ENCODE peak calls at places on chromosomes 16 and 17, in six cellular contexts. I, F, C, P, O and W are unnamed samples.

GRCh38 chr16:21723532-21723931 is 59.8 kb downstream of the OTOA start:
- DNase-seq in I (no peak), F (no peak), C (no peak), P (no peak), O (no peak), W (no peak)

GRCh38 chr16:30006095-30006473 is 4.7 kb downstream of the DOC2A start:
- DNase-seq in I (no peak), F (no peak), C (no peak), P (no peak), O (no peak), W (no peak)

GRCh38 chr17:17769869-17770361 is 66.9 kb downstream of the SREBF1 start:
- DNase-seq in I (no peak), F (no peak), C (no peak), P (no peak), O (no peak), W (no peak)

GRCh38 chr16:13873835-13874438 is 46.0 kb upstream of the ERCC4 start:
- DNase-seq in I (no peak), F (no peak), C (peak; percentile 25), P (no peak), O (peak; percentile 29), W (no peak)

GRCh38 chr16:57029161-57030160 is 40.1 kb downstream of the NLRC5 start:
- DNase-seq in I (no peak), F (no peak), C (peak; percentile 84), P (no peak), O (no peak), W (no peak)

GRCh38 chr16:9755076-9755475 is 427.2 kb downstream of the GRIN2A start:
- DNase-seq in I (no peak), F (no peak), C (no peak), P (no peak), O (no peak), W (no peak)

GRCh38 chr17:76153202-76153601 is 12.2 kb upstream of the FOXJ1 start:
- DNase-seq in I (no peak), F (no peak), C (no peak), P (no peak), O (no peak), W (peak; percentile 20)

GRCh38 chr17:73434154-73434553 is 122.4 kb upstream of the CDC42EP4 start:
- DNase-seq in I (no peak), F (no peak), C (no peak), P (no peak), O (no peak), W (no peak)

GRCh38 chr16:63787014-63787413 is 1334.8 kb downstream of the CDH11 start:
- DNase-seq in I (no peak), F (no peak), C (no peak), P (no peak), O (peak; percentile 1), W (no peak)

GRCh38 chr17:65850486-65850885 is 289.0 kb upstream of the AXIN2 start:
- DNase-seq in I (no peak), F (no peak), C (peak; percentile 95), P (no peak), O (peak; percentile 12), W (no peak)

GRCh38 chr17:2867441-2868424 is 71.5 kb downstream of the RAP1GAP2 start:
- DNase-seq in I (no peak), F (no peak), C (peak; percentile 49), P (no peak), O (peak; percentile 77), W (no peak)

GRCh38 chr16:69741519-69741918 is 13.2 kb downstream of the NOB1 start:
- DNase-seq in I (no peak), F (no peak), C (peak; percentile 49), P (no peak), O (peak; percentile 48), W (no peak)

GRCh38 chr17:74584307-74584706 is 7.8 kb downstream of the CD300LD start:
- DNase-seq in I (no peak), F (no peak), C (no peak), P (no peak), O (no peak), W (no peak)

GRCh38 chr17:50213026-50214015 is 11.9 kb upstream of the COL1A1 start:
- DNase-seq in I (no peak), F (no peak), C (no peak), P (peak; percentile 62), O (no peak), W (no peak)

GRCh38 chr16:25035494-25036405 is 20.6 kb upstream of the ARHGAP17 start:
- DNase-seq in I (no peak), F (no peak), C (no peak), P (no peak), O (no peak), W (no peak)

GRCh38 chr16:52171481-52171880 is 375.5 kb downstream of the TOX3 start:
- DNase-seq in I (no peak), F (no peak), C (no peak), P (no peak), O (no peak), W (no peak)

GRCh38 chr17:52524238-52524637 is 365.7 kb upstream of the CA10 start:
- DNase-seq in I (no peak), F (no peak), C (no peak), P (no peak), O (no peak), W (no peak)

GRCh38 chr17:40555296-40556190 is 9.7 kb downstream of the CCR7 start:
- DNase-seq in I (no peak), F (no peak), C (no peak), P (no peak), O (no peak), W (peak; percentile 45)

GRCh38 chr17:78338860-78339259 is 21.0 kb downstream of the SOCS3 start:
- DNase-seq in I (no peak), F (no peak), C (peak; percentile 96), P (peak; percentile 66), O (no peak), W (no peak)

GRCh38 chr17:15395091-15395490 is 53.7 kb upstream of the TEKT3 start:
- DNase-seq in I (no peak), F (no peak), C (no peak), P (no peak), O (no peak), W (no peak)

GRCh38 chr17:7468814-7469438 is 10.5 kb downstream of the ZBTB4 start:
- DNase-seq in I (no peak), F (no peak), C (no peak), P (no peak), O (no peak), W (no peak)

GRCh38 chr17:33013596-33014375 is 22.1 kb downstream of the SPACA3 start:
- DNase-seq in I (no peak), F (no peak), C (peak; percentile 8), P (no peak), O (no peak), W (no peak)

GRCh38 chr16:17945080-17945601 is 391.4 kb downstream of the NPIPA8 start:
- DNase-seq in I (no peak), F (no peak), C (no peak), P (no peak), O (no peak), W (no peak)

GRCh38 chr17:12727076-12727750 is 61.5 kb downstream of the MYOCD start:
- DNase-seq in I (no peak), F (peak; percentile 67), C (no peak), P (no peak), O (peak; percentile 90), W (no peak)

GRCh38 chr16:23345237-23345636 is 43.1 kb downstream of the SCNN1B start:
- DNase-seq in I (no peak), F (no peak), C (no peak), P (no peak), O (no peak), W (no peak)

GRCh38 chr17:5941258-5941657 is 128.9 kb upstream of the WSCD1 start:
- DNase-seq in I (no peak), F (no peak), C (no peak), P (no peak), O (no peak), W (no peak)

GRCh38 chr16:30378236-30379164 is 3.9 kb downstream of the SEPTIN1 start:
- DNase-seq in I (peak; percentile 96), F (peak; percentile 84), C (peak; percentile 87), P (peak; percentile 90), O (peak; percentile 97), W (peak; percentile 100)

GRCh38 chr17:37043201-37043600 is 94.4 kb downstream of the AATF start:
- DNase-seq in I (no peak), F (no peak), C (peak; percentile 20), P (no peak), O (no peak), W (no peak)

GRCh38 chr16:57403965-57404817 is at the start of gene CCL17:
- DNase-seq in I (no peak), F (no peak), C (no peak), P (no peak), O (no peak), W (no peak)